ENCODE peak calls at places on chromosome 2, in six cellular contexts. E is AG10803, Y is sigmoid colon, W is fibroblast of lung, X is astrocyte of the spinal cord, R is pancreas. Z is an unnamed sample.

GRCh38 chr2:64359892-64360657 is 93.9 kb upstream of the LGALSL start:
- DNase-seq in E (peak; percentile 83), R (peak; percentile 92), W (peak; percentile 95), X (peak; percentile 93), Y (peak; percentile 90), Z (peak; percentile 64)

GRCh38 chr2:15421761-15422160 is 139.4 kb downstream of the NBAS start:
- DNase-seq in R (no peak), Y (no peak), W (no peak), E (no peak), X (no peak), Z (no peak)

GRCh38 chr2:202491514-202491913 is 115.4 kb downstream of the BMPR2 start:
- DNase-seq in E (no peak), W (no peak), Y (no peak), R (no peak), X (no peak), Z (no peak)

GRCh38 chr2:218402491-218402901 is 2.8 kb downstream of the CTDSP1 start:
- DNase-seq in E (no peak), X (no peak), R (no peak), Y (no peak), W (no peak), Z (no peak)

GRCh38 chr2:109029444-109030193 is 40.6 kb upstream of the EDAR start:
- DNase-seq in R (no peak), X (no peak), Y (no peak), W (no peak), E (no peak), Z (no peak)

GRCh38 chr2:88537640-88538039 is 85.1 kb upstream of the FOXI3 start:
- DNase-seq in R (no peak), Y (no peak), X (no peak), E (no peak), W (no peak), Z (no peak)

GRCh38 chr2:28583899-28584553 is 88.2 kb downstream of the PLB1 start:
- DNase-seq in X (peak; percentile 96), E (peak; percentile 87), W (peak; percentile 96), R (peak; percentile 43), Y (peak; percentile 93), Z (peak; percentile 54)

GRCh38 chr2:64652231-64653173 is 1.2 kb downstream of the SERTAD2 start:
- DNase-seq in Y (peak; percentile 83), X (peak; percentile 41), E (peak; percentile 88), W (peak; percentile 85), R (peak; percentile 33), Z (peak; percentile 62)

GRCh38 chr2:233811732-233812131 is 33.6 kb downstream of the MROH2A start:
- DNase-seq in R (no peak), E (no peak), X (no peak), Y (peak; percentile 37), W (no peak), Z (no peak)

GRCh38 chr2:71830497-71831207 is 317.0 kb downstream of the CYP26B1 start:
- DNase-seq in Y (no peak), E (no peak), X (peak; percentile 3), R (no peak), W (peak; percentile 19), Z (peak; percentile 11)

GRCh38 chr2:128313076-128313836 is 5.4 kb downstream of the HS6ST1 start:
- DNase-seq in E (peak; percentile 55), W (no peak), X (no peak), R (peak; percentile 13), Y (peak; percentile 65), Z (no peak)

GRCh38 chr2:223465793-223466192 is 136.4 kb downstream of the SCG2 start:
- DNase-seq in Y (peak; percentile 89), W (peak; percentile 99), X (peak; percentile 97), R (peak; percentile 58), E (peak; percentile 98), Z (peak; percentile 96)

GRCh38 chr2:200742426-200742825 is 69.3 kb upstream of the BZW1 start:
- DNase-seq in X (peak; percentile 28), E (peak; percentile 81), Y (peak; percentile 78), R (no peak), W (peak; percentile 90), Z (no peak)

GRCh38 chr2:233572468-233572867 is 5.9 kb upstream of the USP40 start:
- DNase-seq in E (no peak), Y (no peak), W (no peak), R (no peak), X (no peak), Z (no peak)

GRCh38 chr2:65129276-65129612 is 662 bp downstream of the RAB1A start:
- DNase-seq in E (no peak), R (no peak), Y (no peak), W (no peak), X (no peak), Z (no peak)

GRCh38 chr2:241458687-241459086 is 49.7 kb downstream of the STK25 start:
- DNase-seq in R (no peak), X (no peak), Y (no peak), E (no peak), W (no peak), Z (no peak)

GRCh38 chr2:176558574-176559140 is 289.4 kb downstream of the MTX2 start:
- DNase-seq in E (peak; percentile 29), Y (no peak), X (no peak), R (no peak), W (no peak), Z (no peak)

GRCh38 chr2:9315280-9315847 is 108.0 kb downstream of the ITGB1BP1 start:
- DNase-seq in E (no peak), R (no peak), Y (no peak), W (no peak), X (no peak), Z (no peak)

GRCh38 chr2:131092409-131093065 is 723 bp downstream of the FAM168B start:
- DNase-seq in R (no peak), W (no peak), Y (no peak), E (no peak), X (peak; percentile 14), Z (no peak)

GRCh38 chr2:120879401-120880295 is 144.0 kb downstream of the GLI2 start:
- DNase-seq in Y (no peak), E (peak; percentile 61), X (peak; percentile 33), W (no peak), R (no peak), Z (no peak)

GRCh38 chr2:221144909-221145308 is 427.2 kb downstream of the EPHA4 start:
- DNase-seq in R (no peak), X (no peak), E (no peak), Y (no peak), W (no peak), Z (no peak)

GRCh38 chr2:64213607-64214275 is 69.5 kb upstream of the PELI1 start:
- DNase-seq in R (no peak), W (no peak), E (no peak), Y (no peak), X (no peak), Z (no peak)

GRCh38 chr2:72999729-73000725 is 71.5 kb downstream of the SFXN5 start:
- DNase-seq in W (peak; percentile 33), E (peak; percentile 8), R (peak; percentile 3), X (peak; percentile 70), Y (no peak), Z (no peak)

GRCh38 chr2:177629357-177630000 is 236.9 kb downstream of the AGPS start:
- DNase-seq in X (no peak), R (no peak), Y (no peak), W (no peak), E (no peak), Z (no peak)
- H3K4me3 ChIP-seq in X (no peak overlapping the region), R (no peak overlapping the region), Y (no peak overlapping the region), W (no peak overlapping the region), E (no peak overlapping the region), Z (no peak overlapping the region)

GRCh38 chr2:231612199-231613053 is 19.8 kb downstream of the TEX44 start:
- DNase-seq in X (peak; percentile 97), W (peak; percentile 90), E (peak; percentile 94), Y (peak; percentile 98), R (peak; percentile 89), Z (peak; percentile 88)

GRCh38 chr2:231613054-231613654 is 20.5 kb downstream of the TEX44 start:
- DNase-seq in R (peak; percentile 35), W (no peak), E (peak; percentile 9), Y (peak; percentile 83), X (no peak), Z (no peak)

GRCh38 chr2:231613655-231614558 is 21.2 kb downstream of the TEX44 start:
- DNase-seq in W (peak; percentile 71), X (peak; percentile 89), R (peak; percentile 80), E (peak; percentile 72), Y (peak; percentile 97), Z (no peak)

GRCh38 chr2:231615058-231615671 is 22.5 kb downstream of the TEX44 start:
- DNase-seq in E (no peak), R (no peak), X (no peak), W (no peak), Y (peak; percentile 74), Z (no peak)

DNA sequence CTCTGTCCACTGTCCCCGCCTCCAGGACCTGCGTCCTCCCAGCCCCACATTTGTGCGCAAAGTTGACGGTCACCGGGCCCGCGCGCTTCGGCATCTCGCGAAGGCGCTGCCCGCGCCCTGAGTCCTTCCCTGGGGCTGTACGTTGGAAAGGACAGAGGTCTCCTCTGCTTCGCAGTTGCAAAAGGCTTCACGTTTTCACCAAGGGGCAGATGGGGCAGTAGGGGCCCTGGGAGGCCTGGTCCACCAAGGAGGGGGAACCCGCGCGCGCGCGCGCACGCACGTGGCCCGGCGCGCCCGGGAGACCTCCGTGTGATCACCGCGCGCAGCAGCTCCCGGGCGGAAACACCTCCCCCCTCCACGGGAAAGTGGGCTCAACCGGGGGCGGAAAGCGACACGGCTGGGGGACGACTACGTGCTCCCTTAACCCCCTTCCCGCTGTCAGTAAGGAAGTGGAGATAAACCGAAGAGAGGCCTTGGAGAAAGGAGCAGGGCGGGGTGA is 21.9 kb downstream of the TEX44 start:
- DNase-seq in X (no peak), R (no peak), E (no peak), W (no peak), Y (no peak), Z (no peak)
- H3K4me3 ChIP-seq in X (peak overlapping the region; percentile 25), R (peak overlapping the region; percentile 40), E (peak overlapping the region; percentile 54), W (peak overlapping the region; percentile 25), Y (peak overlapping the region; percentile 37), Z (peak overlapping the region; percentile 38)

DNA sequence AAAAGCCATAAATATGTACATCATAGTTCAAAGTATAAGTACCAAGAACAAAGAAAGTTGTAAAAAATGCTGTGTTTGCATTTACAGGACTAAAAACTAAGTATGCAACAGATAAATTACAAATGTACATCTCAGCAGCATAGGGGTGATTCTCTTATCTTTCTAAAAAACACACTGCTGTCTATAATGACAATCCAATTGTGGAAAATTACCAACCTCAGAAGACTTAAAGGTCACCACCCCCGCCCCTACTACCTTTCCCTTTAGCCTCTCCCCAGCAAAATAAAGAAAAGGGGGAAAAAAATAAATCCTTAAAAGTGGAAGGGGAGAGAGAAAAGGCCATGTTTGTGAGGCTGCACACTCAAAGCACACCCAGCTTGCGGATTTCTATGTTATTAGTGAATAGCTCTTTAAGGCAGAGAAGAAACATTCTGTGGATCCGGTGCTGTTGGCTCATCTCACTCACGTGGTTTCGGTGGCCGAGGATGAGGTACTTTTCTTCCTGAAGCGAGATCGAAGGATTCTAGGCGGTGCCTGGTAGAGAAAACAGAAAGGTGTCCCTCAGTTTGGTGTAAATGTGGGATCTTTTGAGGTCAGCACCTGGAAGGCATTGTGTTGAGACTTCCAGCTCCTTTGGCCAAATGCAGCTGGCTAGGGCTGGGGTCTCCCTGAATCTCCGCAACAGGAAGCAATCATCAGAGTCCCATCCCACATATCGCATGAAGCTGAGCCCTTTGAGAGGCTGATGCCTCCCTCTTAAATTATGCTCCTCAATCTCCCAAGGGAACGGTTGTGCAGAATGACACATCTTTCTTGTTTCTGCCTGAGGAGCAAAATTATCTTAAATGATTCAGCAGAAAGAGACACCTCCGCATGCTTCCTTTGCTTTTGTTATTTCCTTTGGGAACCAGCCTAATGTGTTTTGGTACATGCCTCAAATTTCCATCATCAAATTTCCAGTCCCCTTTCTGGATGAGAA is 17.6 kb downstream of the MRPL35 start:
- DNase-seq in X (peak; percentile 17), E (peak; percentile 53), Y (no peak), W (no peak), R (no peak), Z (no peak)
- H3K4me3 ChIP-seq in X (no peak overlapping the region), E (no peak overlapping the region), Y (no peak overlapping the region), W (no peak overlapping the region), R (no peak overlapping the region), Z (peak overlapping the region; percentile 31)

GRCh38 chr2:68766378-68766845 is 31.8 kb downstream of the ARHGAP25 start:
- DNase-seq in R (no peak), X (no peak), Y (peak; percentile 69), W (peak; percentile 58), E (peak; percentile 42), Z (no peak)
- H3K4me3 ChIP-seq in R (no peak overlapping the region), X (no peak overlapping the region), Y (no peak overlapping the region), W (no peak overlapping the region), E (no peak overlapping the region), Z (no peak overlapping the region)

Z was measured in AG09309.